ENCODE peak calls at places on chromosome 16, in five cellular contexts. Z, C, L, E and N are unnamed samples. For H3K4me1, the result is how much of the 10 kb centered on the place peaks cover.

GRCh38 chr16:24685539-24686432 is 43.7 kb upstream of the TNRC6A start:
- DNase-seq in C (peak), E (peak), Z (peak), L (peak), N (peak)

GRCh38 chr16:88455610-88456355 is 2.7 kb downstream of the ZFPM1 start:
- DNase-seq in C (no peak), Z (peak), L (no peak), E (no peak), N (peak)

GRCh38 chr16:73066927-73067670 is 19.2 kb upstream of the ZFHX3 start:
- DNase-seq in E (no peak), L (no peak), C (peak), Z (peak), N (no peak)

GRCh38 chr16:24670623-24671454 is 58.6 kb upstream of the TNRC6A start:
- DNase-seq in L (peak), E (peak), C (peak), Z (peak), N (peak)

GRCh38 chr16:85312642-85313540 is 200.6 kb upstream of the CIBAR2 start:
- DNase-seq in C (no peak), E (no peak), Z (peak), L (no peak), N (peak)

GRCh38 chr16:53091508-53092211 is 36.9 kb downstream of the CHD9 start:
- DNase-seq in L (peak), Z (peak), C (peak), E (peak), N (peak)

GRCh38 chr16:17359778-17360177 is 111.0 kb downstream of the XYLT1 start:
- DNase-seq in C (peak), E (no peak), Z (no peak), L (no peak), N (peak)

GRCh38 chr16:64172652-64173051 is 949.2 kb downstream of the CDH11 start:
- DNase-seq in Z (no peak), L (no peak), C (no peak), E (no peak), N (no peak)

GRCh38 chr16:31081428-31082351 is 7.1 kb downstream of the PRSS53 start:
- DNase-seq in Z (peak), C (no peak), E (no peak), L (no peak), N (no peak)

GRCh38 chr16:88753191-88753590 is 31.8 kb downstream of the PIEZO1 start:
- DNase-seq in L (no peak), C (no peak), E (no peak), Z (no peak), N (no peak)

GRCh38 chr16:18932243-18932997 is 6.2 kb upstream of the SMG1 start:
- DNase-seq in C (no peak), L (no peak), Z (no peak), E (no peak), N (peak)

GRCh38 chr16:27221576-27222498 is 18.5 kb downstream of the KDM8 start:
- DNase-seq in Z (no peak), C (no peak), E (no peak), L (no peak), N (peak)

GRCh38 chr16:68272501-68273209 is 8.3 kb downstream of the SLC7A6 start:
- DNase-seq in L (no peak), E (no peak), C (no peak), Z (no peak), N (no peak)

GRCh38 chr16:48408688-48409087 is 23.5 kb upstream of the SIAH1 start:
- DNase-seq in C (no peak), Z (no peak), L (peak), E (peak), N (no peak)

GRCh38 chr16:48330133-48330846 is 54.9 kb downstream of the SIAH1 start:
- DNase-seq in Z (no peak), L (no peak), C (no peak), E (no peak), N (no peak)

GRCh38 chr16:59356709-59357108 is 622.6 kb upstream of the GOT2 start:
- DNase-seq in L (no peak), Z (peak), E (no peak), C (no peak), N (no peak)

GRCh38 chr16:31141489-31142108 is 6.1 kb upstream of the PRSS8 start:
- DNase-seq in C (peak), E (no peak), Z (peak), L (no peak), N (no peak)

GRCh38 chr16:25855818-25856217 is 164.1 kb downstream of the HS3ST4 start:
- DNase-seq in Z (no peak), E (no peak), C (no peak), L (no peak), N (no peak)

GRCh38 chr16:83214671-83215070 is 587.9 kb downstream of the CDH13 start:
- DNase-seq in Z (no peak), C (no peak), L (no peak), E (no peak), N (peak)

GRCh38 chr16:61564741-61565140 is 471.5 kb downstream of the CDH8 start:
- DNase-seq in C (no peak), L (no peak), E (no peak), Z (no peak), N (no peak)

GRCh38 chr16:11355862-11356261 is 10.6 kb downstream of the RMI2 start:
- DNase-seq in L (no peak), E (no peak), C (no peak), Z (no peak), N (no peak)

GRCh38 chr16:55835578-55835977 is 2.7 kb upstream of the CES1 start:
- DNase-seq in L (no peak), E (no peak), C (no peak), Z (peak), N (peak)

GRCh38 chr16:9844361-9844760 is 337.9 kb downstream of the GRIN2A start:
- DNase-seq in L (no peak), Z (no peak), C (no peak), E (no peak), N (no peak)

GRCh38 chr16:29899516-29900101 is at the start of gene SEZ6L2:
- DNase-seq in Z (peak), C (peak), L (peak), E (peak), N (peak)
- TF ChIP-seq CTCF in Z (peak), C (no peak), L (no peak), E (no peak), N (peak)

GRCh38 chr16:15609286-15609649 is 33.7 kb downstream of the MARF1 start:
- DNase-seq in E (no peak), C (no peak), L (no peak), Z (no peak), N (no peak)
- H3K27ac ChIP-seq in E (no peak), C (no peak), L (no peak), Z (no peak), N (no peak)

GRCh38 chr16:14510581-14510938 is 119.5 kb downstream of the PARN start:
- DNase-seq in Z (no peak), C (no peak), E (no peak), L (no peak), N (no peak)

GRCh38 chr16:14509055-14509454 is 121.0 kb downstream of the PARN start:
- DNase-seq in E (no peak), C (no peak), L (no peak), Z (no peak), N (no peak)

GRCh38 chr16:14511798-14512131 is 118.3 kb downstream of the PARN start:
- DNase-seq in E (no peak), C (no peak), L (no peak), Z (no peak), N (no peak)

GRCh38 chr16:14509675-14510132 is 120.4 kb downstream of the PARN start:
- DNase-seq in E (no peak), Z (no peak), L (no peak), C (no peak), N (no peak)

DNA sequence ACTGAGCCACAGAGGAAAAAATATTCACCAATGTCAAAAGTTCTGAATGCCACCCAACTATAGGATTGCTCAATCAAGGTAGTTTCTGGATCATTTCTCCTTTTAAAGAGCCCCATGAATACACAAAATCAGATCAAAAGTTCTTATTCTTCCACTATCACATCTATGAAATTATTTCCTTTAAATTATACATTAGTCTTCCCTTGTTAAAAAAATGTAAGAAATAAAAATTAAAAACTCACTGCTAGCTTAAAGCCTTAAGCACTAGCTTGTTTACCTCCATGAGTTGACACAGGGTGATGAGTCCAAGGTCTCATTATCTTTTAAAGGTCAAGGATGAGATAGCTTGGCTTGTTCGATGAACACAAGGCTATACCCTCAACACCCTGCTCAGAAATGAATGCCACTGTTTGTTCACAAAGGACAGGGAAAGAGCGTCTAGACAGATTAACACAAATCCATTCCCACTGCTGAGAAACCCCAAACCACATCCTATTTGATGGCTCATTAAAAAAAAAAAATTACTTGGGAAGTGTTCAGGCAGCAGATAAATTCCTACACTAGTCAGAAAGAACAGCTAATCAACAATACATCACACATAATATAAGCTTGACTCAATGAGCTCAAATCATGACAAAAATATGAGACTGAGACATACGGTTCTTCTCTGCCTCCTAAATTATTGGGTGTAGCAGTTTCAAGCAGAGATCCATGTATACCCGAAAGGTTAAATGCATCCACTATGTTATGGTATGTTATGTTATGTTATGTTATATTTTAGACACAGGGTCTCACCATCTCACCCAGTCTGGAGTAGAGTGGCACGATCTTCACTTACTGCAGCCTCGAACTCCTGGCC is 118.9 kb downstream of the PARN start:
- DNase-seq in L (no peak), E (no peak), Z (no peak), C (no peak), N (no peak)
- H3K4me1 ChIP-seq in L (under half), E (under half), Z (under half), C (under half), N (under half)

GRCh38 chr16:1971678-1972489 is at the start of gene TBL3:
- DNase-seq in L (peak), Z (peak), C (peak), E (peak), N (peak)
- TF ChIP-seq CTCF in L (no peak), Z (no peak), C (peak), E (no peak), N (no peak)

GRCh38 chr16:3577302-3577752 is at the start of gene NLRC3:
- DNase-seq in L (no peak), C (peak), Z (no peak), E (no peak), N (no peak)

GRCh38 chr16:3576211-3576610 is 992 bp downstream of the NLRC3 start:
- DNase-seq in Z (no peak), C (peak), E (no peak), L (no peak), N (no peak)

GRCh38 chr16:3573146-3573815 is 3.9 kb downstream of the NLRC3 start:
- DNase-seq in E (no peak), Z (no peak), C (peak), L (no peak), N (no peak)

GRCh38 chr16:3574195-3574594 is 3.0 kb downstream of the NLRC3 start:
- DNase-seq in L (no peak), Z (no peak), C (peak), E (no peak), N (no peak)

GRCh38 chr16:3575491-3575890 is 1.7 kb downstream of the NLRC3 start:
- DNase-seq in L (no peak), Z (no peak), C (no peak), E (no peak), N (no peak)
- H3K27ac ChIP-seq in L (no peak), Z (no peak), C (no peak), E (no peak), N (no peak)